ENCODE peak calls at places on chromosome 1, in five cellular contexts. K is EH; P is DMS153; L is stimulated activated CD4-positive, alpha-beta T cell treated with anti-CD3 and anti-CD28 coated beads, TNF-alpha, amount 100 ng/mL, for 4 hours; T is NB4. W is an unnamed sample.
A peak's percentile ranks its signal among the peaks of the same experiment; 100 is the strongest.

GRCh38 chr1:62312698-62313097 is 6.5 kb downstream of the KANK4 start:
- DNase-seq in T (no peak), P (no peak), L (no peak), K (no peak), W (no peak)

GRCh38 chr1:77385551-77385950 is 103.7 kb downstream of the AK5 start:
- DNase-seq in K (peak; percentile 30), T (no peak), P (no peak), L (no peak), W (no peak)

GRCh38 chr1:230867903-230868735 is at the start of gene C1orf198:
- DNase-seq in T (peak; percentile 61), P (peak; percentile 51), K (peak; percentile 70), L (peak; percentile 70), W (peak; percentile 6)

GRCh38 chr1:84133479-84133878 is 10.6 kb upstream of the PRKACB start:
- DNase-seq in K (no peak), T (no peak), L (no peak), P (no peak), W (no peak)

GRCh38 chr1:236035681-236036101 is 29.2 kb downstream of the NID1 start:
- DNase-seq in K (peak; percentile 59), L (no peak), T (no peak), P (no peak), W (no peak)

GRCh38 chr1:50422946-50423669 is at the start of gene DMRTA2:
- DNase-seq in L (no peak), K (peak; percentile 49), T (no peak), P (peak; percentile 89), W (peak; percentile 83)

GRCh38 chr1:5909576-5910275 is 82.5 kb downstream of the NPHP4 start:
- DNase-seq in P (no peak), L (no peak), K (no peak), T (no peak), W (no peak)

GRCh38 chr1:237709355-237709754 is 181.4 kb downstream of the ZP4 start:
- DNase-seq in K (no peak), P (no peak), T (no peak), L (no peak), W (no peak)

GRCh38 chr1:177163844-177164379 is 600 bp downstream of the ASTN1 start:
- DNase-seq in T (no peak), L (no peak), K (no peak), P (no peak), W (no peak)

GRCh38 chr1:68600049-68600661 is 103.3 kb upstream of the DEPDC1 start:
- DNase-seq in K (peak; percentile 7), L (no peak), P (no peak), T (peak; percentile 21), W (peak; percentile 43)